ENCODE peak calls at places on chromosome 17, in five cellular contexts. U is cardiac muscle cell, L is upper lobe of right lung, H is lower lobe of right lung, N is ascending aorta. A is an unnamed sample. For H3K4me1, the result is how much of the 10 kb centered on the place peaks cover.

GRCh38 chr17:7404737-7405412 is 978 bp upstream of the TMEM256 start:
- DNase-seq in U (peak), N (no peak), H (peak), L (peak), A (no peak)

GRCh38 chr17:80095844-80096475 is 5.4 kb upstream of the GAA start:
- DNase-seq in H (no peak), N (no peak), U (no peak), L (no peak), A (no peak)

GRCh38 chr17:62870581-62870964 is 62.5 kb upstream of the MARCHF10 start:
- DNase-seq in N (no peak), U (no peak), L (no peak), H (no peak), A (no peak)

GRCh38 chr17:73101031-73101430 is 8.5 kb upstream of the SLC39A11 start:
- DNase-seq in U (no peak), N (no peak), L (no peak), H (no peak), A (no peak)

GRCh38 chr17:15485045-15485444 is 17.6 kb upstream of the CDRT4 start:
- DNase-seq in H (no peak), L (no peak), N (no peak), U (no peak), A (no peak)

GRCh38 chr17:6894206-6894528 is 62.6 kb upstream of the TEKT1 start:
- DNase-seq in H (no peak), N (no peak), L (no peak), U (peak), A (no peak)

GRCh38 chr17:39658346-39658745 is 6.8 kb upstream of the TCAP start:
- DNase-seq in H (no peak), N (no peak), U (no peak), L (no peak), A (no peak)

GRCh38 chr17:13114601-13115024 is 96.8 kb upstream of the ELAC2 start:
- DNase-seq in L (no peak), U (peak), H (no peak), N (no peak), A (peak)

GRCh38 chr17:65515959-65516948 is 45.2 kb downstream of the AXIN2 start:
- DNase-seq in L (no peak), U (peak), H (no peak), N (no peak), A (no peak)

GRCh38 chr17:29615048-29615385 is 7.7 kb downstream of the CORO6 start:
- DNase-seq in N (no peak), U (no peak), L (peak), H (peak), A (peak)

GRCh38 chr17:75828051-75828400 is 16.2 kb downstream of the UNC13D start:
- DNase-seq in L (no peak), H (no peak), N (no peak), U (no peak), A (no peak)

GRCh38 chr17:75869282-75870141 is 8.9 kb downstream of the TRIM47 start:
- DNase-seq in L (no peak), N (no peak), H (no peak), U (peak), A (no peak)

GRCh38 chr17:70184770-70185169 is 15.4 kb downstream of the KCNJ2 start:
- DNase-seq in U (peak), L (no peak), H (no peak), N (no peak), A (no peak)

GRCh38 chr17:43702636-43703035 is 40.9 kb upstream of the MEOX1 start:
- DNase-seq in N (no peak), U (no peak), L (no peak), H (no peak), A (peak)

GRCh38 chr17:13509561-13509960 is 92.2 kb downstream of the HS3ST3A1 start:
- DNase-seq in U (peak), H (no peak), L (no peak), N (no peak), A (no peak)

GRCh38 chr17:17408236-17408794 is 68.5 kb upstream of the MED9 start:
- DNase-seq in L (no peak), N (no peak), H (no peak), U (peak), A (no peak)

GRCh38 chr17:57867126-57867525 is 17.3 kb upstream of the MRPS23 start:
- DNase-seq in N (no peak), L (no peak), U (no peak), H (no peak), A (no peak)

GRCh38 chr17:69818467-69818866 is 256.6 kb upstream of the KCNJ16 start:
- DNase-seq in L (no peak), N (no peak), U (peak), H (no peak), A (no peak)

GRCh38 chr17:58329808-58330543 is 1.4 kb upstream of the TSPOAP1 start:
- DNase-seq in L (no peak), H (peak), U (no peak), N (no peak), A (no peak)

GRCh38 chr17:72321886-72322285 is 201.1 kb downstream of the SOX9 start:
- DNase-seq in L (no peak), H (no peak), U (no peak), N (no peak), A (no peak)

GRCh38 chr17:14061666-14062560 is 7.4 kb upstream of the COX10 start:
- DNase-seq in N (no peak), U (peak), H (no peak), L (no peak), A (peak)

DNA sequence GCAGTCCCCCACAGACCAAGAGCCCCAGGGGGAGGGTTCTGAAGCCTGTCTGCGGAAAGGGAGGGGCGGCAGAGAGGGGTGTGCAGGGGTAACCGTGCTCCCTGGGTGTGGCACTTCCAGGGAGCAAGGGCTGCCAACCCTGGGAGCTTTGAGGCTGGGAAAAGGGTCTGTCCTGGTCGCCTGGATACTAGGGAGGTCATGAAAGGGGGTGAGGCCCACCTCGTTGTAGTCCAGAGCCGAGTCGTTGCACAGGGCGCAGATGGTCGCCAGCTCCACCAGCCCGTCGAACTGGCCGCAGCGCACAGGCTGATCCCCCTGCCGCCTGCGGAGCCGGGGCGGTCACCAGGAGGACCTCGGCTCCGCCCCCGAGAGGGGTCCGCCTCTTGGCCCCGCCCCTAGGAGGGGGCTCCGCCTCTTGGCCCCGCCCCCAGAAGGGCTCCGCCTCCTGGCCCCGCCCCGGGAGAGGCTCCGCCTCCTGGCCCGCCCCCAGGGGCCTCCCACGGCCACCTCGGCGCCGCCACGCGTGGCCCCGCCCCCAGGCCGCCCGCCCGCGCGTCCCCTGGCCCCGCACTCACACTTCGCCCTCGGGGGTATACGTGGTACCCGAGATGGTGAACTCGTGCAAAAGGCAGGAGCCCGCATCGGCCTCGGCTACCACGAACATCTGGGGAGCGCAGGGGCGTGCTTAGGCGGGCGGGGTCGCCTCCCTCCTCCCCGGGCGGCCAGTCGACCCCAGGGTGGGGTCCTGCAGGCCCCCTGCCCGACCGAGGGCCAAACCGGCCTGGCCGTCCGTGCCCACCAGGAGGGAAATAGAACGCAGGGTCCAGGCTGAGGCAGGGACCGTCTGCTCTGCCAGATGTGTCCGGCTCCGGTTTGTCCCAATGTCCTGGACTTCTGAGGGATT is 19.5 kb downstream of the ATP2A3 start:
- DNase-seq in N (no peak), U (peak), L (peak), H (no peak), A (no peak)
- H3K27ac ChIP-seq in N (no peak), U (no peak), L (no peak), H (peak), A (no peak)

GRCh38 chr17:79008666-79009387 is 737 bp downstream of the CANT1 start:
- DNase-seq in H (no peak), L (peak), N (no peak), U (no peak), A (peak)
- H3K4me1 ChIP-seq in H (under half), L (under half), N (under half), U (under half), A (under half)

DNA sequence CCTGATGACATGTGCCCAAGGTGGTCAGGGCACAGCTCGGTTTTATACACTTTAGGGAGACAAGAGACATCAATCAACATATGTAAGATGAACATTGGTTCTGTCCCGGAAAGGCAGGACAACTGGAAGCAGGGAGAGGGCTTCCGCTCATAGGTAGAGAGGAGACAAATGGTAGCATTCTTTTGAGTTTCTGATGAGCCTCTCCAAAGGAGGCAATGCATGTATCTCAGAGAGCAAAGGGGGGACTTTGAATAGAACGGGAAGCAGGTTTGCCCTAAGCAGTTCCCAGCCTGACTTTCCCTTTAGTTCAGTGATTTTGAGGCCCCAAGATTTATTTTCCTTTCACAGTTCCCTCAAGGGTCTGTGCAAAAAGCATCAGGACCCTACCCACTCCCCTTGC is 172.4 kb upstream of the TNRC6C start:
- DNase-seq in U (no peak), L (no peak), N (no peak), H (no peak), A (no peak)
- TF ChIP-seq CTCF in U (no peak), L (no peak), N (no peak), H (no peak), A (no peak)

GRCh38 chr17:2175294-2175628 is 120.4 kb downstream of the HIC1 start:
- DNase-seq in H (no peak), N (no peak), U (no peak), L (no peak), A (no peak)

GRCh38 chr17:2174048-2174447 is 119.1 kb downstream of the HIC1 start:
- DNase-seq in N (no peak), L (no peak), U (no peak), H (no peak), A (no peak)

GRCh38 chr17:2173005-2173404 is 118.1 kb downstream of the HIC1 start:
- DNase-seq in U (peak), L (no peak), N (no peak), H (no peak), A (no peak)

GRCh38 chr17:2176484-2177175 is 121.7 kb downstream of the HIC1 start:
- DNase-seq in H (no peak), U (no peak), L (no peak), N (no peak), A (no peak)

GRCh38 chr17:2174471-2175293 is 119.8 kb downstream of the HIC1 start:
- DNase-seq in H (peak), N (no peak), U (peak), L (peak), A (no peak)
- H3K27ac ChIP-seq in H (peak), N (peak), U (peak), L (peak), A (peak)

DNA sequence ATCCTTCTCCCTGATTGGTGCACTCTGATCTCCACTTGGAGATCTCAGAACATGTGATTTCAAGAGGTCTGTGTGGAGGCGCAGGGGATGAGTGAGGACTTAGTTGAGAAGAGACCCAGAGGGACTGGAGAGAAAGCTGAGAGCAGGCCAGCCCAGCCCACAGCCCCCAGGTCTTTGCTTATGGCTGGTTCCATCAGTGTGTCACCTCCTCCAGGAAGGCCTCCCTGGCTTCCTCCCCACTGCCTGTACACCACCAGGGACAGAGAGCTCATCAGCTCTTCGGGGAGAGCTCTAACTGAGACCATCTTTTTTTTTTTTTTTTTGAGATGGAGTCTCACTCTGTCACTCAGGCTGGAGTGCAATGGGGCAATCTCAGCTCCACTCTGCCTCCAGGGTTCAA is 3.4 kb downstream of the P2RX1 start:
- DNase-seq in U (no peak), H (no peak), L (no peak), N (no peak), A (no peak)
- H3K4me1 ChIP-seq in U (under half), H (under half), L (under half), N (under half), A (half or more)

DNA sequence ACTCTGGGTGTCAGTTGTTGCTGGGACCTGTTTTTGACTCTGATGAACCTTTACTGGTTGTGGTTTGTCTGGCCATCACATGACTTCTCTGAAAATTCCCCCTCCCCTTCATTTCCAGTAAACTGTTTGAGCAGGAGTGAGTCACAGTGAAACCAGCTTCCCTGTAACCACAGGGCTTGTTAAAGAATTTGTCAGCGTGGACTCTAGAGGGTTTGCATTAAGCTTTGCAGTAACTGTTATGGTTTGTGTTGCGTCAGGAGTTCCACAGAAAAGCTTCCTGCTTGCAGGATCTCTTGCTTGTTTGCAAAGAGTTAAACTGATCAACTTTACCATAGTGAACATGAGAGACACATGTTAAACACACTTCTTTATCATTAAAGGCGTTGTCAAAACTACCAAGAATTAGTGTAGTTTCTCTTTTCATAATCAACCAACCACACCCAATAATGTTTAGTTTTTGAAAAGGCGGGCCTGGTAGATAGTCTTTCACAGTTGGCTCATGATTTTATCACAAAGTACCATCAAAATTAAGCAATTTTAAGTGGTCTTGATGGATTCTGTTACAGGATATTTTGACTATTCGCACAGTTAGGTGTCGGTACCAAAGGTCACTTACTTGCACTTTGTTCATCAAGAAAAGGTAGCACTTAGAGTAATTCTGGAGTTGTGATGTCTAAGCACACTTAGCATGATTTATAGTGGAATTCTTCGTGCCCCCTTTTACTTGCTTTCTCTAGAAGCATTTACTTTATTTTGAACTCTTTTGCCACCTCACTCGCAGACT is 79.3 kb downstream of the VMP1 start:
- DNase-seq in N (peak), H (no peak), U (peak), L (no peak), A (peak)
- TF ChIP-seq CTCF in N (no peak), H (no peak), U (no peak), L (no peak), A (no peak)

GRCh38 chr17:35716173-35716572 is 15.3 kb upstream of the RASL10B start:
- DNase-seq in L (no peak), H (no peak), U (no peak), N (no peak), A (no peak)

GRCh38 chr17:35714988-35715387 is 16.5 kb upstream of the RASL10B start:
- DNase-seq in L (no peak), N (no peak), U (no peak), H (no peak), A (no peak)

GRCh38 chr17:35709874-35710273 is 21.6 kb upstream of the RASL10B start:
- DNase-seq in N (no peak), L (no peak), U (peak), H (no peak), A (no peak)

GRCh38 chr17:35715416-35715815 is 16.0 kb upstream of the RASL10B start:
- DNase-seq in L (no peak), H (no peak), U (no peak), N (no peak), A (no peak)

GRCh38 chr17:35713069-35713728 is 18.2 kb upstream of the RASL10B start:
- DNase-seq in H (no peak), N (peak), L (no peak), U (peak), A (no peak)
- H3K27ac ChIP-seq in H (no peak), N (peak), L (no peak), U (peak), A (no peak)

GRCh38 chr17:81579821-81580321 is 27.7 kb upstream of the FAAP100 start:
- DNase-seq in N (no peak), H (no peak), U (peak), L (no peak), A (no peak)
- H3K4me1 ChIP-seq in N (under half), H (under half), U (under half), L (under half), A (under half)

GRCh38 chr17:27764589-27764988 is 35.7 kb downstream of the NOS2 start:
- DNase-seq in H (no peak), U (no peak), N (no peak), L (no peak), A (peak)

GRCh38 chr17:27756467-27757371 is 43.6 kb downstream of the NOS2 start:
- DNase-seq in N (no peak), H (no peak), L (peak), U (peak), A (no peak)

GRCh38 chr17:27762527-27763305 is 37.6 kb downstream of the NOS2 start:
- DNase-seq in U (peak), N (no peak), H (no peak), L (no peak), A (no peak)

GRCh38 chr17:27759528-27759927 is 40.8 kb downstream of the NOS2 start:
- DNase-seq in H (no peak), U (no peak), L (no peak), N (no peak), A (no peak)

GRCh38 chr17:27760069-27760885 is 40.1 kb downstream of the NOS2 start:
- DNase-seq in H (peak), U (peak), N (no peak), L (peak), A (peak)
- TF ChIP-seq CTCF in H (peak), U (peak), N (peak), L (peak), A (peak)

DNA sequence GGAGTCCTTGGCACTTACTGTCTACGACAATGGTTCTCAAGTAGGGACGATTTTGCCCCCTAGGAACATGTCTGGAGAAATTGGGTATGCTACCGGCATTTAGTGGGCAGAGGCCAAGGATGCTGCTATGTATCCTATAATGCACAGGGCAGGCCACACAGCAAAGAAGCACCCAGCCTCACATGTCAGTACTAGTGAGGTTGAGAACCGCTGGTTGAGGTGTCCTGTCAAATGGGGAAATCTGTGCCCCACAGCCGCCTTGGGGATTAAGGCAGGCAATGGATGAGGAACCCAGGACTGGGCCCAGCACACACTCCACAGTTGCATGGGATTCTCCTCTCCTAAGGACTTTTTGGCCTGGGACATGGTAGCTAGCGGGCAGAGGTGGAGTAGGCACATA is 86.7 kb upstream of the TOB1 start:
- DNase-seq in N (no peak), H (no peak), L (no peak), U (no peak), A (no peak)
- H3K27ac ChIP-seq in N (no peak), H (no peak), L (no peak), U (no peak), A (no peak)

A was measured in left lung.